ENCODE peak calls at places on chromosomes 7 and 10, in ten cellular contexts. One of them, this sample, is unnamed.

GRCh38 chr7:64313740-64314491 is at the start of gene ZNF736:
- DNase-seq in activated T-cell treated with anti-CD3 and anti-CD28 coated beads, Interleukin-2, amount 50 U/mL, for 48 hours: peak
- DNase-seq in NCI-H1105 treated with DMSO at 0.1 percent for 48 hours: peak
- DNase-seq in nephron progenitor cell: no peak
- DNase-seq in neuronal stem cell: peak
- DNase-seq in choroid plexus epithelial cell: peak
- DNase-seq in OCI-M1: peak
- DNase-seq in activated CD8-positive, alpha-beta memory T cell treated with anti-CD3 and anti-CD28 coated beads, Interleukin-2, amount 50 U/mL, for 48 hours: peak
- DNase-seq in C1 segment of cervical spinal cord: peak
- DNase-seq in heart left ventricle: peak
- DNase-seq in this sample: peak

GRCh38 chr7:22197376-22197775 is 159.6 kb downstream of the RAPGEF5 start:
- DNase-seq in activated T-cell treated with anti-CD3 and anti-CD28 coated beads, Interleukin-2, amount 50 U/mL, for 48 hours: no peak
- DNase-seq in NCI-H1105 treated with DMSO at 0.1 percent for 48 hours: no peak
- DNase-seq in nephron progenitor cell: no peak
- DNase-seq in neuronal stem cell: no peak
- DNase-seq in choroid plexus epithelial cell: no peak
- DNase-seq in OCI-M1: no peak
- DNase-seq in activated CD8-positive, alpha-beta memory T cell treated with anti-CD3 and anti-CD28 coated beads, Interleukin-2, amount 50 U/mL, for 48 hours: no peak
- DNase-seq in C1 segment of cervical spinal cord: no peak
- DNase-seq in heart left ventricle: no peak
- DNase-seq in this sample: no peak

GRCh38 chr7:149741629-149742028 is 31.8 kb downstream of the ZNF467 start:
- DNase-seq in activated T-cell treated with anti-CD3 and anti-CD28 coated beads, Interleukin-2, amount 50 U/mL, for 48 hours: no peak
- DNase-seq in NCI-H1105 treated with DMSO at 0.1 percent for 48 hours: peak
- DNase-seq in nephron progenitor cell: no peak
- DNase-seq in neuronal stem cell: no peak
- DNase-seq in choroid plexus epithelial cell: no peak
- DNase-seq in OCI-M1: peak
- DNase-seq in activated CD8-positive, alpha-beta memory T cell treated with anti-CD3 and anti-CD28 coated beads, Interleukin-2, amount 50 U/mL, for 48 hours: no peak
- DNase-seq in C1 segment of cervical spinal cord: no peak
- DNase-seq in heart left ventricle: no peak
- DNase-seq in this sample: no peak

GRCh38 chr7:134121632-134122139 is 5.5 kb upstream of the LRGUK start:
- DNase-seq in activated T-cell treated with anti-CD3 and anti-CD28 coated beads, Interleukin-2, amount 50 U/mL, for 48 hours: no peak
- DNase-seq in NCI-H1105 treated with DMSO at 0.1 percent for 48 hours: no peak
- DNase-seq in nephron progenitor cell: no peak
- DNase-seq in neuronal stem cell: no peak
- DNase-seq in choroid plexus epithelial cell: no peak
- DNase-seq in OCI-M1: peak
- DNase-seq in activated CD8-positive, alpha-beta memory T cell treated with anti-CD3 and anti-CD28 coated beads, Interleukin-2, amount 50 U/mL, for 48 hours: no peak
- DNase-seq in C1 segment of cervical spinal cord: no peak
- DNase-seq in heart left ventricle: no peak
- DNase-seq in this sample: no peak

GRCh38 chr7:23476286-23477169 is 6.2 kb upstream of the IGF2BP3 start:
- DNase-seq in activated T-cell treated with anti-CD3 and anti-CD28 coated beads, Interleukin-2, amount 50 U/mL, for 48 hours: no peak
- DNase-seq in NCI-H1105 treated with DMSO at 0.1 percent for 48 hours: peak
- DNase-seq in nephron progenitor cell: no peak
- DNase-seq in neuronal stem cell: no peak
- DNase-seq in choroid plexus epithelial cell: no peak
- DNase-seq in OCI-M1: peak
- DNase-seq in activated CD8-positive, alpha-beta memory T cell treated with anti-CD3 and anti-CD28 coated beads, Interleukin-2, amount 50 U/mL, for 48 hours: no peak
- DNase-seq in C1 segment of cervical spinal cord: no peak
- DNase-seq in heart left ventricle: no peak
- DNase-seq in this sample: no peak

GRCh38 chr10:110420401-110421193 is 77.1 kb upstream of the DUSP5 start:
- DNase-seq in activated T-cell treated with anti-CD3 and anti-CD28 coated beads, Interleukin-2, amount 50 U/mL, for 48 hours: no peak
- DNase-seq in NCI-H1105 treated with DMSO at 0.1 percent for 48 hours: peak
- DNase-seq in nephron progenitor cell: no peak
- DNase-seq in neuronal stem cell: no peak
- DNase-seq in choroid plexus epithelial cell: peak
- DNase-seq in OCI-M1: peak
- DNase-seq in activated CD8-positive, alpha-beta memory T cell treated with anti-CD3 and anti-CD28 coated beads, Interleukin-2, amount 50 U/mL, for 48 hours: no peak
- DNase-seq in C1 segment of cervical spinal cord: no peak
- DNase-seq in heart left ventricle: no peak
- DNase-seq in this sample: no peak

GRCh38 chr7:7720193-7720592 is 1.8 kb upstream of the RPA3 start:
- DNase-seq in activated T-cell treated with anti-CD3 and anti-CD28 coated beads, Interleukin-2, amount 50 U/mL, for 48 hours: no peak
- DNase-seq in NCI-H1105 treated with DMSO at 0.1 percent for 48 hours: peak
- DNase-seq in nephron progenitor cell: no peak
- DNase-seq in neuronal stem cell: no peak
- DNase-seq in choroid plexus epithelial cell: no peak
- DNase-seq in OCI-M1: no peak
- DNase-seq in activated CD8-positive, alpha-beta memory T cell treated with anti-CD3 and anti-CD28 coated beads, Interleukin-2, amount 50 U/mL, for 48 hours: no peak
- DNase-seq in C1 segment of cervical spinal cord: no peak
- DNase-seq in heart left ventricle: no peak
- DNase-seq in this sample: no peak

GRCh38 chr7:134730359-134730758 is 49.1 kb upstream of the CALD1 start:
- DNase-seq in activated T-cell treated with anti-CD3 and anti-CD28 coated beads, Interleukin-2, amount 50 U/mL, for 48 hours: no peak
- DNase-seq in NCI-H1105 treated with DMSO at 0.1 percent for 48 hours: no peak
- DNase-seq in nephron progenitor cell: no peak
- DNase-seq in neuronal stem cell: no peak
- DNase-seq in choroid plexus epithelial cell: no peak
- DNase-seq in OCI-M1: peak
- DNase-seq in activated CD8-positive, alpha-beta memory T cell treated with anti-CD3 and anti-CD28 coated beads, Interleukin-2, amount 50 U/mL, for 48 hours: no peak
- DNase-seq in C1 segment of cervical spinal cord: no peak
- DNase-seq in heart left ventricle: no peak
- DNase-seq in this sample: no peak

GRCh38 chr10:110312206-110312605 is 7.5 kb upstream of the SMNDC1 start:
- DNase-seq in activated T-cell treated with anti-CD3 and anti-CD28 coated beads, Interleukin-2, amount 50 U/mL, for 48 hours: no peak
- DNase-seq in NCI-H1105 treated with DMSO at 0.1 percent for 48 hours: no peak
- DNase-seq in nephron progenitor cell: no peak
- DNase-seq in neuronal stem cell: no peak
- DNase-seq in choroid plexus epithelial cell: no peak
- DNase-seq in OCI-M1: no peak
- DNase-seq in activated CD8-positive, alpha-beta memory T cell treated with anti-CD3 and anti-CD28 coated beads, Interleukin-2, amount 50 U/mL, for 48 hours: no peak
- DNase-seq in C1 segment of cervical spinal cord: no peak
- DNase-seq in heart left ventricle: no peak
- DNase-seq in this sample: no peak

GRCh38 chr7:31805209-31805818 is 118.3 kb downstream of the PPP1R17 start:
- DNase-seq in activated T-cell treated with anti-CD3 and anti-CD28 coated beads, Interleukin-2, amount 50 U/mL, for 48 hours: no peak
- DNase-seq in NCI-H1105 treated with DMSO at 0.1 percent for 48 hours: no peak
- DNase-seq in nephron progenitor cell: no peak
- DNase-seq in neuronal stem cell: no peak
- DNase-seq in choroid plexus epithelial cell: no peak
- DNase-seq in OCI-M1: peak
- DNase-seq in activated CD8-positive, alpha-beta memory T cell treated with anti-CD3 and anti-CD28 coated beads, Interleukin-2, amount 50 U/mL, for 48 hours: no peak
- DNase-seq in C1 segment of cervical spinal cord: no peak
- DNase-seq in heart left ventricle: no peak
- DNase-seq in this sample: no peak

GRCh38 chr10:132302421-132302820 is 5.3 kb downstream of the STK32C start:
- DNase-seq in activated T-cell treated with anti-CD3 and anti-CD28 coated beads, Interleukin-2, amount 50 U/mL, for 48 hours: no peak
- DNase-seq in NCI-H1105 treated with DMSO at 0.1 percent for 48 hours: no peak
- DNase-seq in nephron progenitor cell: no peak
- DNase-seq in neuronal stem cell: no peak
- DNase-seq in choroid plexus epithelial cell: no peak
- DNase-seq in OCI-M1: no peak
- DNase-seq in activated CD8-positive, alpha-beta memory T cell treated with anti-CD3 and anti-CD28 coated beads, Interleukin-2, amount 50 U/mL, for 48 hours: no peak
- DNase-seq in C1 segment of cervical spinal cord: no peak
- DNase-seq in heart left ventricle: no peak
- DNase-seq in this sample: peak

GRCh38 chr7:152521420-152522337 is 85.9 kb upstream of the KMT2C start:
- DNase-seq in activated T-cell treated with anti-CD3 and anti-CD28 coated beads, Interleukin-2, amount 50 U/mL, for 48 hours: no peak
- DNase-seq in NCI-H1105 treated with DMSO at 0.1 percent for 48 hours: no peak
- DNase-seq in nephron progenitor cell: no peak
- DNase-seq in neuronal stem cell: no peak
- DNase-seq in choroid plexus epithelial cell: peak
- DNase-seq in OCI-M1: no peak
- DNase-seq in activated CD8-positive, alpha-beta memory T cell treated with anti-CD3 and anti-CD28 coated beads, Interleukin-2, amount 50 U/mL, for 48 hours: no peak
- DNase-seq in C1 segment of cervical spinal cord: no peak
- DNase-seq in heart left ventricle: no peak
- DNase-seq in this sample: no peak

GRCh38 chr7:140326116-140326928 is 72.0 kb downstream of the SLC37A3 start:
- DNase-seq in activated T-cell treated with anti-CD3 and anti-CD28 coated beads, Interleukin-2, amount 50 U/mL, for 48 hours: peak
- DNase-seq in NCI-H1105 treated with DMSO at 0.1 percent for 48 hours: peak
- DNase-seq in nephron progenitor cell: peak
- DNase-seq in neuronal stem cell: no peak
- DNase-seq in choroid plexus epithelial cell: peak
- DNase-seq in OCI-M1: peak
- DNase-seq in activated CD8-positive, alpha-beta memory T cell treated with anti-CD3 and anti-CD28 coated beads, Interleukin-2, amount 50 U/mL, for 48 hours: peak
- DNase-seq in C1 segment of cervical spinal cord: no peak
- DNase-seq in heart left ventricle: peak
- DNase-seq in this sample: peak